ENCODE peak calls at places on chromosomes 5 and 9, in ten cellular contexts. Y is GM03348; N is astrocyte of the spinal cord; A is SW480; K is tibial artery; I is A549; W is activated T-helper 2 cell treated with anti-CD3 and anti-CD28 coated beads, Interferon-gamma antibody, Interleukin-2, Interleukin-4, amounts not matched to agents 10 μg/mL and 5 μg/mL and 100 μg/mL, durations not matched to agents 14 hours and 24 hours and 36 hours; C is A673; J is small intestine; X is A172. U is an unnamed sample.

GRCh38 chr9:70011366-70011765 is 32.3 kb upstream of the MAMDC2 start:
- DNase-seq in Y (no peak), N (no peak), A (no peak), K (no peak), I (no peak), W (no peak), C (no peak), J (no peak), X (peak; percentile 23), U (no peak)

GRCh38 chr5:126723643-126724042 is 53.3 kb upstream of the LMNB1 start:
- DNase-seq in Y (no peak), N (no peak), A (no peak), K (no peak), I (peak; percentile 6), W (no peak), C (peak; percentile 18), J (no peak), X (no peak), U (no peak)

GRCh38 chr9:74742176-74742575 is 145.5 kb downstream of the TRPM6 start:
- DNase-seq in Y (no peak), N (no peak), A (no peak), K (no peak), I (no peak), W (no peak), C (no peak), J (no peak), X (no peak), U (no peak)

GRCh38 chr9:107587175-107587963 is 97.8 kb upstream of the KLF4 start:
- DNase-seq in Y (no peak), N (no peak), A (no peak), K (peak; percentile 55), I (no peak), W (no peak), C (no peak), J (peak; percentile 98), X (no peak), U (no peak)

GRCh38 chr9:115595951-115596742 is 478.2 kb upstream of the TNC start:
- DNase-seq in Y (peak; percentile 74), N (peak; percentile 98), A (no peak), K (no peak), I (peak; percentile 9), W (no peak), C (peak; percentile 97), J (no peak), X (peak; percentile 83), U (peak; percentile 98)

GRCh38 chr9:20728493-20729220 is 44.6 kb downstream of the FOCAD start:
- DNase-seq in Y (no peak), N (peak; percentile 39), A (no peak), K (no peak), I (peak; percentile 6), W (no peak), C (peak; percentile 82), J (no peak), X (peak; percentile 5), U (peak; percentile 24)

GRCh38 chr9:101572316-101572715 is 22.5 kb downstream of the PPP3R2 start:
- DNase-seq in Y (no peak), N (no peak), A (no peak), K (no peak), I (no peak), W (no peak), C (peak; percentile 54), J (no peak), X (no peak), U (peak; percentile 58)

GRCh38 chr5:58181578-58182286 is 278.2 kb downstream of the PLK2 start:
- DNase-seq in Y (no peak), N (no peak), A (no peak), K (no peak), I (no peak), W (no peak), C (no peak), J (no peak), X (no peak), U (no peak)

GRCh38 chr5:45038366-45038987 is 229.7 kb downstream of the MRPS30 start:
- DNase-seq in Y (peak; percentile 37), N (peak; percentile 40), A (peak; percentile 30), K (no peak), I (peak; percentile 31), W (no peak), C (peak; percentile 75), J (peak; percentile 20), X (peak; percentile 56), U (peak; percentile 23)

GRCh38 chr9:11868795-11869194 is 824.4 kb upstream of the TYRP1 start:
- DNase-seq in Y (no peak), N (no peak), A (no peak), K (no peak), I (no peak), W (no peak), C (no peak), J (no peak), X (no peak), U (no peak)

GRCh38 chr9:134088064-134088725 is 20.4 kb upstream of the BRD3 start:
- DNase-seq in Y (no peak), N (no peak), A (peak; percentile 58), K (no peak), I (no peak), W (no peak), C (no peak), J (no peak), X (no peak), U (no peak)

GRCh38 chr9:84297162-84297821 is 43.3 kb downstream of the SLC28A3 start:
- DNase-seq in Y (peak; percentile 72), N (peak; percentile 62), A (no peak), K (no peak), I (no peak), W (no peak), C (no peak), J (no peak), X (peak; percentile 49), U (no peak)

GRCh38 chr9:80995759-80996158 is 693.6 kb downstream of the TLE1 start:
- DNase-seq in Y (no peak), N (peak; percentile 36), A (no peak), K (no peak), I (peak; percentile 2), W (no peak), C (no peak), J (no peak), X (peak; percentile 46), U (peak; percentile 20)

GRCh38 chr5:98482321-98483111 is 290.9 kb upstream of the RGMB start:
- DNase-seq in Y (no peak), N (no peak), A (no peak), K (no peak), I (no peak), W (no peak), C (no peak), J (no peak), X (no peak), U (no peak)

GRCh38 chr9:6495484-6495883 is 82.5 kb downstream of the UHRF2 start:
- DNase-seq in Y (no peak), N (no peak), A (no peak), K (no peak), I (peak; percentile 10), W (no peak), C (no peak), J (peak; percentile 6), X (no peak), U (no peak)

GRCh38 chr5:119743927-119744326 is 114.6 kb downstream of the FAM170A start:
- DNase-seq in Y (no peak), N (no peak), A (peak; percentile 37), K (no peak), I (peak; percentile 65), W (no peak), C (peak; percentile 66), J (peak; percentile 48), X (peak; percentile 41), U (no peak)

GRCh38 chr9:130936285-130937117 is 2.5 kb downstream of the FIBCD1 start:
- DNase-seq in Y (peak; percentile 86), N (peak; percentile 63), A (peak; percentile 53), K (peak; percentile 30), I (peak; percentile 83), W (no peak), C (no peak), J (no peak), X (peak; percentile 59), U (peak; percentile 15)

GRCh38 chr5:7663808-7664207 is 187.1 kb downstream of the CFAP90 start:
- DNase-seq in Y (no peak), N (no peak), A (no peak), K (no peak), I (no peak), W (no peak), C (no peak), J (no peak), X (no peak), U (no peak)

GRCh38 chr5:154771383-154771901 is 16.3 kb downstream of the LARP1 start:
- DNase-seq in Y (peak; percentile 86), N (peak; percentile 91), A (no peak), K (peak; percentile 40), I (no peak), W (no peak), C (peak; percentile 20), J (no peak), X (no peak), U (peak; percentile 91)

U was measured in astrocyte of the cerebellum.